ENCODE peak calls at places on chromosomes 5 and 9, in seven cellular contexts. One of them, this sample, is unnamed.

GRCh38 chr9:120912958-120913672 is 13.5 kb downstream of the TRAF1 start:
- DNase-seq in T follicular helper cell: no peak
- DNase-seq in ELR: no peak
- DNase-seq in stimulated activated CD8-positive, alpha-beta memory T cell treated with anti-CD3 and anti-CD28 coated beads, Interleukin-7, amount 100 ng/mL, for 1 hour: no peak
- DNase-seq in activated CD8-positive, alpha-beta memory T cell treated with anti-CD3 and anti-CD28 coated beads for 4 hours: no peak
- DNase-seq in glutamatergic neuron: no peak
- DNase-seq in retina: no peak
- DNase-seq in this sample: no peak

GRCh38 chr9:28839778-28840430 is 1266.6 kb upstream of the C9orf72 start:
- DNase-seq in glutamatergic neuron: no peak
- DNase-seq in retina: no peak
- DNase-seq in ELR: no peak
- DNase-seq in T follicular helper cell: no peak
- DNase-seq in activated CD8-positive, alpha-beta memory T cell treated with anti-CD3 and anti-CD28 coated beads for 4 hours: no peak
- DNase-seq in stimulated activated CD8-positive, alpha-beta memory T cell treated with anti-CD3 and anti-CD28 coated beads, Interleukin-7, amount 100 ng/mL, for 1 hour: no peak
- DNase-seq in this sample: no peak

GRCh38 chr5:122751293-122751753 is 23.6 kb upstream of the SNX2 start:
- DNase-seq in stimulated activated CD8-positive, alpha-beta memory T cell treated with anti-CD3 and anti-CD28 coated beads, Interleukin-7, amount 100 ng/mL, for 1 hour: no peak
- DNase-seq in ELR: peak
- DNase-seq in activated CD8-positive, alpha-beta memory T cell treated with anti-CD3 and anti-CD28 coated beads for 4 hours: no peak
- DNase-seq in retina: no peak
- DNase-seq in glutamatergic neuron: no peak
- DNase-seq in T follicular helper cell: no peak
- DNase-seq in this sample: no peak

GRCh38 chr9:29209748-29210276 is 1636.5 kb upstream of the C9orf72 start:
- DNase-seq in glutamatergic neuron: no peak
- DNase-seq in T follicular helper cell: no peak
- DNase-seq in retina: no peak
- DNase-seq in stimulated activated CD8-positive, alpha-beta memory T cell treated with anti-CD3 and anti-CD28 coated beads, Interleukin-7, amount 100 ng/mL, for 1 hour: no peak
- DNase-seq in ELR: no peak
- DNase-seq in activated CD8-positive, alpha-beta memory T cell treated with anti-CD3 and anti-CD28 coated beads for 4 hours: no peak
- DNase-seq in this sample: no peak

GRCh38 chr5:92634883-92635282 is 946.1 kb downstream of the NR2F1-AS1 start:
- DNase-seq in retina: no peak
- DNase-seq in stimulated activated CD8-positive, alpha-beta memory T cell treated with anti-CD3 and anti-CD28 coated beads, Interleukin-7, amount 100 ng/mL, for 1 hour: no peak
- DNase-seq in activated CD8-positive, alpha-beta memory T cell treated with anti-CD3 and anti-CD28 coated beads for 4 hours: no peak
- DNase-seq in glutamatergic neuron: no peak
- DNase-seq in ELR: no peak
- DNase-seq in T follicular helper cell: no peak
- DNase-seq in this sample: no peak

GRCh38 chr5:72478684-72479083 is 28.5 kb downstream of the ZNF366 start:
- DNase-seq in stimulated activated CD8-positive, alpha-beta memory T cell treated with anti-CD3 and anti-CD28 coated beads, Interleukin-7, amount 100 ng/mL, for 1 hour: no peak
- DNase-seq in glutamatergic neuron: no peak
- DNase-seq in retina: no peak
- DNase-seq in T follicular helper cell: no peak
- DNase-seq in ELR: no peak
- DNase-seq in activated CD8-positive, alpha-beta memory T cell treated with anti-CD3 and anti-CD28 coated beads for 4 hours: no peak
- DNase-seq in this sample: no peak

GRCh38 chr9:137669261-137669672 is 50.5 kb downstream of the EHMT1 start:
- DNase-seq in T follicular helper cell: no peak
- DNase-seq in activated CD8-positive, alpha-beta memory T cell treated with anti-CD3 and anti-CD28 coated beads for 4 hours: no peak
- DNase-seq in stimulated activated CD8-positive, alpha-beta memory T cell treated with anti-CD3 and anti-CD28 coated beads, Interleukin-7, amount 100 ng/mL, for 1 hour: no peak
- DNase-seq in glutamatergic neuron: no peak
- DNase-seq in ELR: peak
- DNase-seq in retina: no peak
- DNase-seq in this sample: no peak

GRCh38 chr9:127779136-127779981 is 893 bp upstream of the SH2D3C start:
- DNase-seq in T follicular helper cell: no peak
- DNase-seq in retina: no peak
- DNase-seq in ELR: no peak
- DNase-seq in glutamatergic neuron: no peak
- DNase-seq in activated CD8-positive, alpha-beta memory T cell treated with anti-CD3 and anti-CD28 coated beads for 4 hours: peak
- DNase-seq in stimulated activated CD8-positive, alpha-beta memory T cell treated with anti-CD3 and anti-CD28 coated beads, Interleukin-7, amount 100 ng/mL, for 1 hour: no peak
- DNase-seq in this sample: peak

GRCh38 chr5:140966293-140967225 is at the start of gene PCDHAC2:
- DNase-seq in activated CD8-positive, alpha-beta memory T cell treated with anti-CD3 and anti-CD28 coated beads for 4 hours: no peak
- DNase-seq in stimulated activated CD8-positive, alpha-beta memory T cell treated with anti-CD3 and anti-CD28 coated beads, Interleukin-7, amount 100 ng/mL, for 1 hour: no peak
- DNase-seq in ELR: no peak
- DNase-seq in glutamatergic neuron: peak
- DNase-seq in retina: peak
- DNase-seq in T follicular helper cell: no peak
- DNase-seq in this sample: no peak

GRCh38 chr5:157342822-157343402 is 77.0 kb downstream of the CYFIP2 start:
- DNase-seq in retina: no peak
- DNase-seq in stimulated activated CD8-positive, alpha-beta memory T cell treated with anti-CD3 and anti-CD28 coated beads, Interleukin-7, amount 100 ng/mL, for 1 hour: no peak
- DNase-seq in glutamatergic neuron: peak
- DNase-seq in T follicular helper cell: no peak
- DNase-seq in activated CD8-positive, alpha-beta memory T cell treated with anti-CD3 and anti-CD28 coated beads for 4 hours: no peak
- DNase-seq in ELR: peak
- DNase-seq in this sample: peak

GRCh38 chr5:119930490-119930889 is 301.1 kb downstream of the FAM170A start:
- DNase-seq in activated CD8-positive, alpha-beta memory T cell treated with anti-CD3 and anti-CD28 coated beads for 4 hours: no peak
- DNase-seq in glutamatergic neuron: no peak
- DNase-seq in T follicular helper cell: no peak
- DNase-seq in ELR: no peak
- DNase-seq in retina: no peak
- DNase-seq in stimulated activated CD8-positive, alpha-beta memory T cell treated with anti-CD3 and anti-CD28 coated beads, Interleukin-7, amount 100 ng/mL, for 1 hour: no peak
- DNase-seq in this sample: no peak

This sample was measured in activated CD4-positive, CD25-positive, alpha-beta regulatory T cell.